ENCODE peak calls at places on chromosomes 4 and X, in five cellular contexts. N, D, P, W and X are unnamed samples.

GRCh38 chr4:87865960-87866598 is 33.3 kb downstream of the MEPE start:
- DNase-seq in N (no peak), D (no peak), P (no peak), W (no peak), X (no peak)

GRCh38 chrX:72576161-72576896 is 3.7 kb upstream of the HDAC8 start:
- DNase-seq in N (peak), D (peak), P (no peak), W (no peak), X (peak)

GRCh38 chr4:102180080-102180479 is 165.2 kb downstream of the SLC39A8 start:
- DNase-seq in N (no peak), D (peak), P (no peak), W (no peak), X (no peak)

GRCh38 chr4:88756149-88756548 is 58.5 kb upstream of the NAP1L5 start:
- DNase-seq in N (no peak), D (no peak), P (no peak), W (no peak), X (no peak)

GRCh38 chr4:100907465-100908454 is 389.9 kb upstream of the EMCN start:
- DNase-seq in N (no peak), D (peak), P (no peak), W (no peak), X (no peak)

GRCh38 chr4:25865586-25865985 is 2.8 kb upstream of the SEL1L3 start:
- DNase-seq in N (peak), D (no peak), P (no peak), W (no peak), X (no peak)

GRCh38 chrX:36898301-36898700 is 109.9 kb upstream of the FAM47C start:
- DNase-seq in N (no peak), D (peak), P (no peak), W (no peak), X (no peak)

GRCh38 chr4:183391204-183391603 is 53.2 kb upstream of the CDKN2AIP start:
- DNase-seq in N (no peak), D (no peak), P (no peak), W (no peak), X (no peak)

GRCh38 chr4:186190456-186191265 is 706 bp upstream of the CYP4V2 start:
- DNase-seq in N (no peak), D (peak), P (no peak), W (peak), X (no peak)

GRCh38 chr4:4875147-4875546 is 15.7 kb downstream of the MSX1 start:
- DNase-seq in N (no peak), D (no peak), P (no peak), W (no peak), X (no peak)

GRCh38 chrX:114584983-114585842 is 1.3 kb downstream of the HTR2C start:
- DNase-seq in N (no peak), D (no peak), P (no peak), W (no peak), X (no peak)

GRCh38 chr4:139940600-139940999 is 213.4 kb downstream of the MAML3 start:
- DNase-seq in N (no peak), D (peak), P (no peak), W (no peak), X (no peak)

GRCh38 chr4:147247577-147247976 is 233.3 kb upstream of the EDNRA start:
- DNase-seq in N (no peak), D (no peak), P (no peak), W (no peak), X (no peak)

GRCh38 chrX:134544614-134545255 is 84.8 kb downstream of the HPRT1 start:
- DNase-seq in N (peak), D (no peak), P (no peak), W (no peak), X (peak)

GRCh38 chr4:108834167-108834566 is 71.3 kb upstream of the ETNPPL start:
- DNase-seq in N (no peak), D (peak), P (no peak), W (no peak), X (no peak)

GRCh38 chrX:133215747-133216146 is 2.4 kb downstream of the TFDP3 start:
- DNase-seq in N (peak), D (no peak), P (no peak), W (no peak), X (no peak)

GRCh38 chr4:85488416-85488815 is 13.5 kb downstream of the ARHGAP24 start:
- DNase-seq in N (no peak), D (no peak), P (no peak), W (no peak), X (no peak)

GRCh38 chr4:168408620-168409019 is 71.7 kb downstream of the DDX60L start:
- DNase-seq in N (peak), D (peak), P (peak), W (no peak), X (peak)

GRCh38 chr4:158013858-158014257 is 159.0 kb downstream of the GASK1B start:
- DNase-seq in N (no peak), D (peak), P (no peak), W (no peak), X (no peak)

GRCh38 chr4:158018831-158019230 is 154.0 kb downstream of the GASK1B start:
- DNase-seq in N (no peak), D (no peak), P (no peak), W (no peak), X (no peak)

GRCh38 chr4:158018090-158018808 is 154.6 kb downstream of the GASK1B start:
- DNase-seq in N (no peak), D (no peak), P (no peak), W (no peak), X (no peak)

GRCh38 chr4:158016511-158016910 is 156.3 kb downstream of the GASK1B start:
- DNase-seq in N (no peak), D (peak), P (no peak), W (no peak), X (no peak)

DNA sequence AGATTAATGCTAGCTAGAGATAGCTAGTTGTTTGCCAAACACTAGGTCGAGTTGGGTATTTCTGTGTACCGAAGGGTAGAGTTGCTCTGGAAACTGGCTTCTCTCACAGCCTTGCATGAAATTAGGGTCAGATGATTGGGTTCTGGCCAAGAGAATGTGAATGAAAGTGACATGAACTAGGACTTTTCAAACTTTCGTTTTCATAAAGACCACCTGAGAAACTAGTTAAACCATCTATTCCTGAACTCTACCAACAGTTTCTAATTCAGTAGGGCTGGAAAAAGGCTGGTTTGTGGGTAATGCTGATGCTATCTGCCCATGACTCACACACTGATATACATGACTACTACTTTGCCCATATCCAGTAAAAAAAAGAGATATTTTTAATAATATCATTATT is 157.6 kb downstream of the GASK1B start:
- DNase-seq in N (no peak), D (peak), P (no peak), W (no peak), X (no peak)
- H3K4me3 ChIP-seq in N (no peak), D (no peak), P (no peak), W (no peak), X (no peak)

GRCh38 chr4:75432683-75433082 is 81.5 kb downstream of the RCHY1 start:
- DNase-seq in N (no peak), D (peak), P (no peak), W (no peak), X (no peak)
- TF ChIP-seq CTCF in N (no peak), D (peak), P (no peak), W (no peak), X (no peak)

DNA sequence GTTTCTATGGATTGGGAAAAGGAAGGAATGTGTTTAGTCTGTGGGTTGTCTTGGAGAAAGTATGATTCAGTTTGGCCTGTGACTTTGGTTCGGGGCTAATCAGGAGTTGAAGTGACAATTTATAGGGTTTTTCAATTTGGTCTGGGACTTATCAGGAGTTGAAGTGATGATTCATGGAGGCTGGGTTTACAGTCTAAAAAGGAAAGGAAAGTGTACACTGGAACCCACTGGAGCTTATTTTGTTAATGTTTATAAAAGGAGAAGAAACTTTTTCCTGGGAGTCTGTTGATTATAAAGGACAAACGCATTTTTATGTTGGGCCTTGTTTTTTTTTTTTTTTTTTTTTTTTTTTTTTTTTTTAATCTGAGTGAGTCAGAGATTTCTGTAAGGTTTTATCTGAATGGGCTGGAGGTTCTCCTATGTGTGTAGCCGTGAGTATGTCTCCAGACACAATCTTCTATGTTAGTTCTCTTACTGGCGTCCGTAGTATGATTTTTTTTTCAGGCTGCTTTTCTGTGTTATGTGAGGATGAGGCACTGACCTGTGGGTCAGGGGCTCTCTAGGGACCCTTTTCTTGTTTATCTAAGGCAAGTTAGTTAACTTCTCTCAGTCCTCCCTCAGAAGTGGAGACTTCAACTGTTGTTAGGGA is 33.0 kb upstream of the RAB9B start:
- DNase-seq in N (no peak), D (peak), P (no peak), W (no peak), X (no peak)
- H3K4me3 ChIP-seq in N (no peak), D (no peak), P (no peak), W (no peak), X (no peak)

GRCh38 chr4:43778187-43778915 is 670.3 kb downstream of the KCTD8 start:
- DNase-seq in N (no peak), D (no peak), P (no peak), W (no peak), X (no peak)

GRCh38 chr4:43781125-43781524 is 667.5 kb downstream of the KCTD8 start:
- DNase-seq in N (no peak), D (no peak), P (no peak), W (no peak), X (no peak)

DNA sequence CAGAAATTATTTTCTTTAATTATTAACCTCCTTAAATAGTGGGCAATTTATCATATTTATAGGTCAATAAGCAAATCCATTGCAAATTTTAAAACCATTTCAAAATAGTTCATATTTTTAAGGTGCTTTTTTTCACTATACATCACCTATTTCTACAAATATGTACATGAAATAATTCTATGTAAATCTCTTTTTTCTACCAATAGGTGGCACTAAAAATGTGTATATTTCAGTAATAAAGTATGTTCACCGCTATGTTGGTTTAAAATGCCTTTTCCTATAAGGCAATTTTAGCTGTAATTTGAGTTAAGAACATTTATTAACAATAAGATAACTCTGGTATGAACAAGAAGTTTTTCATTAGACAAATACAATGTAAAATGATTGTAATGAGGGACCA is 672.2 kb downstream of the KCTD8 start:
- DNase-seq in N (no peak), D (peak), P (no peak), W (no peak), X (no peak)
- TF ChIP-seq CTCF in N (peak), D (no peak), P (no peak), W (peak), X (no peak)

GRCh38 chr4:113050837-113051236 is 1.4 kb downstream of the ANK2 start:
- DNase-seq in N (no peak), D (no peak), P (no peak), W (no peak), X (no peak)
- H3K4me3 ChIP-seq in N (no peak), D (no peak), P (no peak), W (peak), X (no peak)

DNA sequence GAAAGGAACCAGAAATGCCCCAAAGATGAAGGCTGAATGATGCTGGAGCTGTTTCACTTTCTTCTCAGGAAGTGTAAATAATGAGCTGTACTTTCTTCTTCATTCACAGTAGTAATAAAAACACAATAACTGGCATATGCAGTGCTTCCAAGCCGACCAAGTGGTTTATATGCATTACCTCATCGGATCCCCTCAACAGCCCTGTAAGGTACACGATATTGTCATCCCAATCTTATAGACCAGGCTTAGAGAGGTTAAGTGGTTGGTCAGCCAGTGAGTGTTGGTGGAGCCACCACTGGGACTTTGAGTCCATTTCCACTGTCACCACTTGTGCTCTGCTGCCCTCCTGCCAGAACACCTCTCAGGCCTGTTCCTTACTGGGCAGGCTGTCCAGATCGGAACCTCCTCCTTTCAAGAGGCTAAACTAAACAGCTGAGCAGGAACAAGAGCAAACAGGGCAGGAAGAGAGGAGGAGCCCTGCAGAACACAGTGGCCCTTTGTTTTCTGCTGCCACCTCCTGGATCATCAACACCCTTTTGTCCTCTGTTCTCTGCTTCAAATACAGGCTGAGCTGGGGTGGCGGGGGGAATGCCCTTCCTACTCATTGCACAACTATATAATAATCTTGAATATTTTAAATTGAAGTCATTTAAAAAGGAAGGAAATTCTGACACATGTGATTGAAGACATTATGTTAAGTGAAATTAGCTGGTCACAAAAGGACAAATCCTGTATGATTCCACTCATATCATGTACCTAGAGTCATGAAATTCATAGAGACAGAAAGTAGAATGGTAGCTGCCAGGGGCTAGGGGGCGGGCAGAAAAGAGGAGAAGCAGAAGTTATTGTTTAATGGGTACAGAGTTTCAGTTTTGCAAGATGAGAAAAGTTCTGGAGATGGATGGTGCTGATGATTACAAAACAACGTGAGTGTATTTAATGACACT is 112.5 kb upstream of the ATP6AP2 start:
- DNase-seq in N (peak), D (peak), P (no peak), W (peak), X (peak)
- TF ChIP-seq CTCF in N (peak), D (peak), P (no peak), W (peak), X (peak)

GRCh38 chr4:2411786-2412510 is 6.5 kb downstream of the ZFYVE28 start:
- DNase-seq in N (no peak), D (no peak), P (no peak), W (no peak), X (no peak)
- H3K4me3 ChIP-seq in N (no peak), D (no peak), P (no peak), W (peak), X (no peak)

DNA sequence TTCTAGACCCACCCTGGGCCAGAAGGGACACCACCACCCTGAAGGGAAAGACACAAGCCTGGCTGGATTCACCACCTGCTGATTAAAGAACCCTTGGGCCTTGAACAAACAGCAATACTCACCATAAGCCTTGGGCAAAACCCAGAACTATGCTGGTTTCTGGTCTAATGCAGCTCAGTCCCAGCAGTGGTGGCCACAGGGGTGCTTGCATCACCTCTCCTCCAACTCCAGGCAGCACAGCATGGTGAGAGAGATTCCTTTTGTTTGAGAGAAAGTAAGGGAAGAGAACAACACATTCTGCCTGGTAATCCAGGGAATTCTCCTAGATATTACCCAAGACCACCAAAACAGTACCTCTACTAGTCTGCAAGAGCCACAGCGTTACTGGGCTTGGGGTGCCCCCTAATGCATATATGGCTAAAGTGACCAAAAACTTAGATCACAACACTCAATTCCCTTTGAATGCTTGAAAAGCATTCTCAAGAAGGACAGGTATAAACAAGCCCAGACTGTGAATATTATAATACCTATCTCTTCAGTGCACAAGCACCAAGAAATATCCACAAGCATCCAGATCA is 25.7 kb downstream of the RNF128 start:
- DNase-seq in N (no peak), D (peak), P (no peak), W (no peak), X (no peak)
- TF ChIP-seq CTCF in N (no peak), D (no peak), P (peak), W (no peak), X (no peak)

DNA sequence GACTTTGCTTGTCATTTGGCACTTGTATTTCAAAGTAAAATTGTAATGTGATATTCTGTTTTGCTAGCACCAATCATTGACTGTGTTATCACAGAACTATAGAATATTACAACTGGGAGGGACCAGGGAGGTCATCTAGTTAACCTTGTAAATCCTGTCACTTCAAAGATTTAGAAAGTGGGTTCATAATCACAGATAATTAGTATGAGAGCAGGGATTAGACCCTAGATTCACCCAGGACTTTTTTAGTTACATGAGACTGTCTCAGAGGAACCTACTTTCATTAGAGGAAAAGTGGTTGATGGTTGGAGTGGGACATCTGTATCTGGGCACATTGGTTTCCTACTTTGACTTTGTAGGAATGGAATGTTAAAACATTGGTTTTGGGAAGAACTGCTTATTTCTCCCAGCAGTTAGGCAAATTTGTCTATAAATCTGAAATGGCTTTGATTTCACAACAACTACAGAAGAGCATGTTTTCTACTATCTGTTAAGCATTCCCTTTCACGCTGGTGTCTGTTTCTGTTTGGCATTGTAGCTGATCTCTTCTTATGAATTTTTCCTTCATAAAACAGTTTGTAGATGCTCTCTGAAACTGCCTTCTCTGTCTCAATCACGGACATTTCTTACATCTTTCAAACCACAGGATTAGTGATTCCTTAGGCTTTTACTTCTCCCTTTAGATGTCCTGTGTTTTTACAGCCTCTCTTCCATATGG is 144.1 kb downstream of the DIPK2B start:
- DNase-seq in N (no peak), D (no peak), P (no peak), W (no peak), X (no peak)
- H3K4me3 ChIP-seq in N (no peak), D (no peak), P (no peak), W (no peak), X (no peak)